ENCODE peak calls at places on chromosome 15, in six cellular contexts. C is mesothelial cell of epicardium, S is HCT116, A is progenitor cell of endocrine pancreas, J is psoas muscle, G is HepG2. P is an unnamed sample.

GRCh38 chr15:37921527-37922385 is 12.7 kb upstream of the TMCO5A start:
- DNase-seq in S (no peak), A (no peak), G (no peak), C (no peak), J (no peak), P (no peak)

GRCh38 chr15:87626835-87627234 is 629.7 kb downstream of the NTRK3 start:
- DNase-seq in S (no peak), A (no peak), G (no peak), C (no peak), J (no peak), P (no peak)

GRCh38 chr15:64877435-64877834 is 34.3 kb upstream of the ANKDD1A start:
- DNase-seq in J (peak), G (no peak), C (no peak), A (no peak), S (no peak), P (no peak)

GRCh38 chr15:85854345-85855097 is 59.8 kb upstream of the KLHL25 start:
- DNase-seq in S (peak), A (peak), C (no peak), J (no peak), G (peak), P (no peak)

GRCh38 chr15:98626153-98626552 is 22.2 kb upstream of the IGF1R start:
- DNase-seq in J (no peak), G (no peak), C (no peak), S (no peak), A (no peak), P (no peak)

GRCh38 chr15:94230886-94231727 is at the start of gene MCTP2:
- DNase-seq in J (peak), C (peak), G (peak), S (peak), A (peak), P (no peak)

GRCh38 chr15:92451225-92451825 is 57.6 kb downstream of the ST8SIA2 start:
- DNase-seq in J (no peak), S (no peak), C (no peak), G (no peak), A (no peak), P (no peak)

GRCh38 chr15:57667171-57667924 is 39.2 kb upstream of the POLR2M start:
- DNase-seq in C (peak), A (no peak), G (peak), J (no peak), S (no peak), P (no peak)

GRCh38 chr15:69555080-69555479 is 102.5 kb downstream of the RPLP1 start:
- DNase-seq in S (no peak), A (no peak), G (no peak), C (no peak), J (no peak), P (no peak)

GRCh38 chr15:78925956-78926743 is 18.7 kb downstream of the CTSH start:
- DNase-seq in G (no peak), S (no peak), J (no peak), A (no peak), C (no peak), P (no peak)
- TF ChIP-seq CTCF in G (peak), S (peak), J (no peak), A (no peak), C (no peak), P (no peak)

GRCh38 chr15:23881299-23881698 is 194.2 kb upstream of the NDN start:
- DNase-seq in A (no peak), C (no peak), J (no peak), G (no peak), S (no peak), P (no peak)

DNA sequence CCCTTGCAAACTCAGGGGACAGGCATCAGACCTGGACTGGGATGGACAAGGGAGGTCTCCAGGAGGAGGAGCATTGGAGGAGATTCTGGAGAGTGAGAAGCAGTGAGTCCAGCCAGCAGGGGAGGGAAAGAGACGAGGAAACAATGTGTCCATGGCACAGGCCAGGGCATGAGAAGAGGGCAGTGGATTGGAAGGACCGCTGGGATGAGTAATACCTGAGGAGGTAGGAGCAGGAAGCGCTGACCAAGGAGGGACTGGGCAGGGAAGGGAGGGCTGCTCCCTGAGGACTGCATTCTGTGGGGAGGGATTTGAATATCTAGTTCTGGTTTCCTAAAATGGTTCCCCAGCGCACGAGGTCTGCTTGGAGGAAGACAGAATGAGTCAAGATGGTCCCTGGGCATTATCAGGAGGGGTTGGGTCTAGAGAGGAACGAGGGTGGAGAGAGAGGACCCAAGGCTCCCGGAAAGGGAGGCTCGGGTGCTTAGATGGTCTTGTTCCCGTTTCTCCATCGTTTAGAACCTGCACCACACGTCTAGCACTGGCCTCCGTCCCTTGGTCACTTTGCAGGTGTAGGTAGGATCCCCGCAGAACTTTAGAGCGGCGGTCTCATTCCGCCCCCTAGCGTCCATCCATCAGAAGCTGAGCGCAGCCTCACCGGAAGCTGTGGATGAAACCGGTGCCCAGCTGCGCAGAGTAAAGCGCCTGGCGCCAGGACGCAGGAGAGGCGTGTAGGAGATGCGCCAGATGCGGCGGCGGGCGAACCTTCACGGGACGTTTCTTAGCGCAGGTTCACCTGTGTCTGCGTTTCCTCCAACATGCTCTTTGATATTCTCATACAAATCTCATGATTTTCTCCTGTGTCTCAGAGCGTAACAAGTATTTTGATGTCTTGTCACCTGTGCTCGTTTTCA is 190.7 kb upstream of the NDN start:
- DNase-seq in A (peak), G (peak), J (peak), S (no peak), C (peak), P (no peak)
- TF ChIP-seq CTCF in A (peak), G (peak), J (peak), S (no peak), C (peak), P (peak)

GRCh38 chr15:67383903-67384302 is 129.3 kb downstream of the IQCH start:
- DNase-seq in A (no peak), G (no peak), J (no peak), C (no peak), S (no peak), P (no peak)
- TF ChIP-seq CTCF in A (peak), G (no peak), J (no peak), C (no peak), S (peak), P (peak)

DNA sequence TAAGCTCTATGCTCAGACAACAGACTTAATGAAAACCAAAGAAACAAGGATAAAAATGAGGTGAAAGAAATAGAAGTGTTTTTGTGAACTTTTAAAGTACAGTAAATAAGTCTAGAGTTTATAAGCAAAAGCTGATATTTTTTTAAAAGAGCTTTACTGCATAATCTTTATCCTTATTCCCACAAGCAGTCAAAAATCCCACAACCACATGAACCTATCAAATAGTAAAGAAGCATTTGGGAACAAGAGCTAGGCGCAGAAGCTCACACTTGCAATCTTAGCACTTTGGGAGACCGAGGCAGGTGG is 103.8 kb upstream of the TJP1 start:
- DNase-seq in C (no peak), S (no peak), J (no peak), G (no peak), A (no peak), P (no peak)
- TF ChIP-seq CTCF in C (no peak), S (no peak), J (no peak), G (no peak), A (no peak), P (peak)

GRCh38 chr15:60507596-60508424 is 28.9 kb upstream of the ICE2 start:
- DNase-seq in S (peak), A (peak), J (no peak), C (no peak), G (peak), P (no peak)
- TF ChIP-seq CTCF in S (peak), A (peak), J (peak), C (peak), G (peak), P (peak)

GRCh38 chr15:71136159-71137137 is 21.2 kb downstream of the THSD4 start:
- DNase-seq in A (no peak), J (no peak), C (no peak), S (no peak), G (no peak), P (no peak)
- TF ChIP-seq CTCF in A (no peak), J (no peak), C (no peak), S (peak), G (no peak), P (no peak)